ENCODE peak calls at places on chromosome 13, in six cellular contexts. D, P, K, M, H and Q are unnamed samples.

GRCh38 chr13:48068952-48069351 is 26.0 kb downstream of the MED4 start:
- DNase-seq in D (no peak), P (no peak), K (no peak), M (no peak), H (no peak), Q (no peak)

GRCh38 chr13:36412736-36413135 is 19.6 kb upstream of the CCNA1 start:
- DNase-seq in D (no peak), P (no peak), K (no peak), M (no peak), H (no peak), Q (no peak)

GRCh38 chr13:34698953-34699352 is 243.1 kb upstream of the NBEA start:
- DNase-seq in D (no peak), P (no peak), K (no peak), M (no peak), H (no peak), Q (no peak)

GRCh38 chr13:44903596-44903995 is 85.7 kb downstream of the NUFIP1 start:
- DNase-seq in D (peak; percentile 85), P (peak; percentile 61), K (no peak), M (peak; percentile 81), H (no peak), Q (peak; percentile 94)

GRCh38 chr13:74847966-74848365 is 634.0 kb downstream of the TBC1D4 start:
- DNase-seq in D (no peak), P (no peak), K (no peak), M (no peak), H (no peak), Q (no peak)

GRCh38 chr13:31351376-31351775 is 151.6 kb downstream of the B3GLCT start:
- DNase-seq in D (no peak), P (no peak), K (no peak), M (no peak), H (no peak), Q (no peak)

GRCh38 chr13:35349673-35350278 is 126.7 kb downstream of the MAB21L1 start:
- DNase-seq in D (no peak), P (no peak), K (no peak), M (no peak), H (no peak), Q (no peak)

GRCh38 chr13:87677334-87678234 is 6.4 kb downstream of the SLITRK5 start:
- DNase-seq in D (no peak), P (peak; percentile 44), K (peak; percentile 49), M (no peak), H (no peak), Q (no peak)

GRCh38 chr13:32378012-32378411 is 49.9 kb downstream of the N4BP2L1 start:
- DNase-seq in D (no peak), P (no peak), K (no peak), M (no peak), H (no peak), Q (no peak)

GRCh38 chr13:113741101-113741731 is 17.8 kb upstream of the TMEM255B start:
- DNase-seq in D (no peak), P (peak; percentile 14), K (no peak), M (peak; percentile 41), H (no peak), Q (no peak)

GRCh38 chr13:36207672-36208071 is 6.7 kb downstream of the SOHLH2 start:
- DNase-seq in D (no peak), P (no peak), K (no peak), M (no peak), H (no peak), Q (no peak)

GRCh38 chr13:31903072-31903815 is 128.3 kb upstream of the FRY start:
- DNase-seq in D (no peak), P (no peak), K (no peak), M (no peak), H (no peak), Q (no peak)

GRCh38 chr13:39410089-39410901 is 192.7 kb downstream of the LHFPL6 start:
- DNase-seq in D (no peak), P (no peak), K (no peak), M (no peak), H (no peak), Q (no peak)

GRCh38 chr13:71831716-71832115 is 35.3 kb downstream of the DACH1 start:
- DNase-seq in D (no peak), P (no peak), K (no peak), M (no peak), H (no peak), Q (no peak)

GRCh38 chr13:43787998-43788397 is 1.2 kb upstream of the ENOX1 start:
- DNase-seq in D (no peak), P (no peak), K (no peak), M (no peak), H (no peak), Q (no peak)

GRCh38 chr13:101258071-101258470 is 158.2 kb downstream of the NALCN start:
- DNase-seq in D (no peak), P (no peak), K (no peak), M (no peak), H (no peak), Q (no peak)

GRCh38 chr13:22194106-22194810 is 523.4 kb downstream of the FGF9 start:
- DNase-seq in D (no peak), P (no peak), K (no peak), M (no peak), H (peak; percentile 38), Q (peak; percentile 87)

GRCh38 chr13:74289861-74290260 is 155.7 kb upstream of the KLF12 start:
- DNase-seq in D (no peak), P (no peak), K (no peak), M (no peak), H (no peak), Q (no peak)

GRCh38 chr13:104256701-104257100 is 1190.5 kb upstream of the SLC10A2 start:
- DNase-seq in D (no peak), P (no peak), K (no peak), M (no peak), H (no peak), Q (no peak)

DNA sequence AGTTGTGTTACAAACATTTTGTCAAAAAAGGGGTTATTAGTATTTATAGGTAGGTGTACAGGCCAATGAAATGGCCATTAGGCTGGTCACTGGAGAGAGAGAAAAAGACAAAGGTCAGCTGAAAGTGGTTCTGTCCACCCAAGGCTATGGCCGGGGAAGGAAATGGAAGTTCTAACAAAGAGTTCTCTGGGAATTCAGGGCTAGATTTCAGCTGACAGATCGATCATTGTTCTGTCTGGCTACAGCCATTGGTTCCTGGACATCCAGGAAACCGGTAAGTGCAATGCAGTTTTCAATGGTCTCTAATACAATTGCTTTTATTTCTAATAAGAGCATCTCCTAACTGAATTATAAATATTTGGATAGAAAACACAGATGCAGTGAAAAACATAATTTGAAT is 42.5 kb downstream of the MBNL2 start:
- DNase-seq in D (no peak), P (no peak), K (no peak), M (no peak), H (no peak), Q (no peak)
- H3K36me3 ChIP-seq in D (no peaks in the 10 kb centered on the region), P (no peaks in the 10 kb centered on the region), K (no peaks in the 10 kb centered on the region), M (no peaks in the 10 kb centered on the region), H (no peaks in the 10 kb centered on the region), Q (no peaks in the 10 kb centered on the region)

GRCh38 chr13:30145709-30146367 is 161.5 kb downstream of the KATNAL1 start:
- DNase-seq in D (no peak), P (no peak), K (no peak), M (no peak), H (no peak), Q (no peak)
- H3K27ac ChIP-seq in D (no peak overlapping the region), P (no peak overlapping the region), K (no peak overlapping the region), M (no peak overlapping the region), H (no peak overlapping the region), Q (no peak overlapping the region)

GRCh38 chr13:27962128-27962841 is 6.8 kb downstream of the CDX2 start:
- DNase-seq in D (no peak), P (peak; percentile 66), K (no peak), M (no peak), H (no peak), Q (no peak)
- TF ChIP-seq POLR2A in D (no peak), P (no peak), K (no peak), M (no peak), H (no peak), Q (no peak)

GRCh38 chr13:99373436-99373835 is 66.2 kb upstream of the GPR183 start:
- DNase-seq in D (no peak), P (no peak), K (no peak), M (no peak), H (no peak), Q (no peak)
- H3K36me3 ChIP-seq in D (no peaks in the 10 kb centered on the region), P (no peaks in the 10 kb centered on the region), K (no peaks in the 10 kb centered on the region), M (peaks cover 69% of the 10 kb centered on the region), H (no peaks in the 10 kb centered on the region), Q (peaks cover 18% of the 10 kb centered on the region)

GRCh38 chr13:40565282-40566148 is 100.9 kb downstream of the FOXO1 start:
- DNase-seq in D (no peak), P (no peak), K (no peak), M (no peak), H (no peak), Q (no peak)
- H3K27ac ChIP-seq in D (peak overlapping the region; percentile 79), P (no peak overlapping the region), K (no peak overlapping the region), M (no peak overlapping the region), H (no peak overlapping the region), Q (peak overlapping the region; percentile 32)

GRCh38 chr13:40928980-40929379 is 90.1 kb downstream of the ELF1 start:
- DNase-seq in D (no peak), P (no peak), K (no peak), M (no peak), H (no peak), Q (no peak)
- TF ChIP-seq POLR2A in D (no peak), P (no peak), K (no peak), M (no peak), H (no peak), Q (no peak)

GRCh38 chr13:77150651-77151050 is 123.7 kb upstream of the FBXL3 start:
- DNase-seq in D (no peak), P (no peak), K (no peak), M (no peak), H (no peak), Q (no peak)
- H3K36me3 ChIP-seq in D (no peaks in the 10 kb centered on the region), P (no peaks in the 10 kb centered on the region), K (peaks cover 13% of the 10 kb centered on the region), M (peaks cover 56% of the 10 kb centered on the region), H (no peaks in the 10 kb centered on the region), Q (peaks cover under 1% of the 10 kb centered on the region)

DNA sequence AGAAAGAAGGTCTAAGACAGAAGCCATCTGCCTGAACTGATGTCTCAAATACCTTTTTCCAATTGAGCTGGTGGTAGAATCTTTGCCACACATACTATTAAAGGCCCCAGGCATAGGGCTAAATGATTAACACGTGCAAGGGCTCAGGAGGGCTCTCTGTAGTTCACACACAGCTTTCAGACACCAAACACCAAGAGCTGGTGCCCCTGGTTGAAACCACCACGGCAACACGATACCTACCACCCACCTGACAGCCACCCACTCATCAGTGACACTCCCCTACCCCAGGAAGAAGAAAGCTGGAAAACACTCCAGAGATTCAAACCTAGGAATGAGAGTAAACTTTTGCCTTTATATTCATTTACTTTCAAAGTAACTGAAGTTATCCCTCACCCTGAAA is 26.8 kb downstream of the IRS2 start:
- DNase-seq in D (no peak), P (no peak), K (no peak), M (no peak), H (no peak), Q (peak; percentile 19)
- H3K27ac ChIP-seq in D (no peak overlapping the region), P (no peak overlapping the region), K (no peak overlapping the region), M (no peak overlapping the region), H (no peak overlapping the region), Q (no peak overlapping the region)